ENCODE peak calls at places on chromosome 4, in eight cellular contexts. F, V, O, Z, W, M, I and U are unnamed samples.
A peak's percentile ranks its signal among the peaks of the same experiment; 100 is the strongest.

GRCh38 chr4:152352215-152352614 is 183.7 kb downstream of the FBXW7 start:
- DNase-seq in F (no peak), V (no peak), O (no peak), Z (no peak), W (no peak), M (no peak), I (no peak), U (no peak)

GRCh38 chr4:42282081-42282901 is 115.0 kb upstream of the SHISA3 start:
- DNase-seq in F (peak; percentile 87), V (no peak), O (peak; percentile 61), Z (peak; percentile 46), W (peak; percentile 76), M (peak; percentile 86), I (peak; percentile 12), U (peak; percentile 41)

GRCh38 chr4:82758701-82759685 is 39.6 kb downstream of the SCD5 start:
- DNase-seq in F (no peak), V (no peak), O (no peak), Z (no peak), W (no peak), M (no peak), I (no peak), U (no peak)

GRCh38 chr4:4502694-4503311 is 39.0 kb downstream of the STX18 start:
- DNase-seq in F (peak; percentile 66), V (peak; percentile 5), O (no peak), Z (no peak), W (no peak), M (no peak), I (no peak), U (no peak)

GRCh38 chr4:177105526-177105925 is 204.1 kb upstream of the NEIL3 start:
- DNase-seq in F (no peak), V (no peak), O (no peak), Z (no peak), W (no peak), M (no peak), I (no peak), U (no peak)

GRCh38 chr4:182975806-182976205 is 58.6 kb upstream of the DCTD start:
- DNase-seq in F (peak; percentile 68), V (no peak), O (no peak), Z (peak; percentile 84), W (no peak), M (peak; percentile 80), I (no peak), U (no peak)

GRCh38 chr4:145536044-145536443 is 54.4 kb downstream of the SMAD1 start:
- DNase-seq in F (peak; percentile 31), V (no peak), O (no peak), Z (no peak), W (no peak), M (no peak), I (no peak), U (no peak)

GRCh38 chr4:83535945-83536648 is at the start of gene GPAT3:
- DNase-seq in F (peak; percentile 62), V (peak; percentile 48), O (peak; percentile 81), Z (no peak), W (peak; percentile 34), M (peak; percentile 85), I (peak; percentile 56), U (peak; percentile 8)

GRCh38 chr4:140309124-140309870 is 64.1 kb upstream of the SCOC start:
- DNase-seq in F (no peak), V (no peak), O (no peak), Z (no peak), W (no peak), M (peak; percentile 24), I (no peak), U (no peak)

GRCh38 chr4:162139412-162139811 is 24.4 kb downstream of the FSTL5 start:
- DNase-seq in F (no peak), V (no peak), O (no peak), Z (no peak), W (no peak), M (no peak), I (no peak), U (no peak)

GRCh38 chr4:16204505-16204904 is 21.8 kb downstream of the TAPT1 start:
- DNase-seq in F (no peak), V (no peak), O (no peak), Z (no peak), W (no peak), M (no peak), I (no peak), U (no peak)